ENCODE peak calls at places on chromosomes 12 and 14, in ten cellular contexts. N is GM12891; L is naive thymus-derived CD4-positive, alpha-beta T cell; T is mesothelial cell of epicardium; C is AG04450; Y is MCF 10A; H is heart right ventricle; O is CD4-positive, alpha-beta T cell; Z is astrocyte; K is memory B cell. W is an unnamed sample.

GRCh38 chr14:71668186-71668912 is 263.9 kb upstream of the RGS6 start:
- DNase-seq in N (no peak), L (no peak), T (no peak), C (no peak), Y (no peak), H (no peak), O (no peak), Z (peak; percentile 68), K (no peak), W (no peak)

GRCh38 chr14:74573421-74574091 is 38.5 kb downstream of the LTBP2 start:
- DNase-seq in N (no peak), L (no peak), T (no peak), C (no peak), Y (peak; percentile 67), H (no peak), O (no peak), Z (peak; percentile 79), K (no peak), W (no peak)

GRCh38 chr12:45914090-45914489 is 76.3 kb downstream of the SCAF11 start:
- DNase-seq in N (no peak), L (no peak), T (no peak), C (peak; percentile 59), Y (peak; percentile 41), H (no peak), O (no peak), Z (peak; percentile 77), K (no peak), W (peak; percentile 30)

GRCh38 chr14:50829472-50830043 is 1.4 kb downstream of the NIN start:
- DNase-seq in N (no peak), L (no peak), T (no peak), C (no peak), Y (no peak), H (no peak), O (no peak), Z (no peak), K (no peak), W (no peak)

GRCh38 chr12:111068281-111068680 is 147.9 kb upstream of the MYL2 start:
- DNase-seq in N (no peak), L (peak; percentile 66), T (no peak), C (no peak), Y (no peak), H (no peak), O (peak; percentile 24), Z (no peak), K (no peak), W (no peak)

GRCh38 chr12:43898474-43898873 is 62.6 kb downstream of the TMEM117 start:
- DNase-seq in N (no peak), L (no peak), T (no peak), C (no peak), Y (no peak), H (no peak), O (no peak), Z (no peak), K (no peak), W (no peak)

GRCh38 chr12:18250313-18250916 is 10.9 kb upstream of the PIK3C2G start:
- DNase-seq in N (peak; percentile 8), L (no peak), T (no peak), C (peak; percentile 37), Y (peak; percentile 73), H (peak; percentile 28), O (no peak), Z (peak; percentile 39), K (no peak), W (peak; percentile 79)

GRCh38 chr12:98373019-98373554 is 142.3 kb upstream of the TMPO start:
- DNase-seq in N (no peak), L (no peak), T (no peak), C (no peak), Y (peak; percentile 75), H (no peak), O (no peak), Z (peak; percentile 25), K (no peak), W (peak; percentile 66)

GRCh38 chr14:21734457-21735074 is 60.9 kb upstream of the OR4E1 start:
- DNase-seq in N (peak; percentile 5), L (peak; percentile 44), T (no peak), C (no peak), Y (peak; percentile 70), H (no peak), O (no peak), Z (no peak), K (no peak), W (peak; percentile 66)

GRCh38 chr12:121580959-121581680 is at the start of gene KDM2B:
- DNase-seq in N (no peak), L (peak; percentile 25), T (peak; percentile 45), C (no peak), Y (no peak), H (no peak), O (peak; percentile 23), Z (peak; percentile 50), K (no peak), W (peak; percentile 29)

GRCh38 chr12:45933504-45933903 is 56.9 kb downstream of the SCAF11 start:
- DNase-seq in N (no peak), L (no peak), T (no peak), C (no peak), Y (no peak), H (no peak), O (no peak), Z (no peak), K (no peak), W (no peak)

GRCh38 chr14:90850487-90850886 is 34.3 kb upstream of the TTC7B start:
- DNase-seq in N (no peak), L (no peak), T (no peak), C (no peak), Y (peak; percentile 58), H (peak; percentile 55), O (no peak), Z (peak; percentile 71), K (no peak), W (no peak)

GRCh38 chr12:116599285-116600122 is 40.3 kb downstream of the MAP1LC3B2 start:
- DNase-seq in N (peak; percentile 42), L (peak; percentile 23), T (peak; percentile 82), C (peak; percentile 20), Y (peak; percentile 57), H (peak; percentile 84), O (peak; percentile 48), Z (peak; percentile 60), K (peak; percentile 70), W (peak; percentile 73)

GRCh38 chr14:39988939-39989338 is 556.7 kb upstream of the FBXO33 start:
- DNase-seq in N (no peak), L (no peak), T (no peak), C (no peak), Y (peak; percentile 50), H (no peak), O (no peak), Z (peak; percentile 31), K (no peak), W (peak; percentile 54)

GRCh38 chr14:23344481-23344880 is 8.2 kb downstream of the SLC22A17 start:
- DNase-seq in N (no peak), L (no peak), T (no peak), C (no peak), Y (no peak), H (no peak), O (no peak), Z (no peak), K (no peak), W (no peak)

GRCh38 chr14:74296037-74296467 is 6.7 kb downstream of the ABCD4 start:
- DNase-seq in N (no peak), L (no peak), T (no peak), C (no peak), Y (no peak), H (no peak), O (no peak), Z (no peak), K (no peak), W (no peak)

GRCh38 chr12:43858096-43858495 is 22.2 kb downstream of the TMEM117 start:
- DNase-seq in N (no peak), L (no peak), T (no peak), C (no peak), Y (no peak), H (no peak), O (no peak), Z (no peak), K (no peak), W (no peak)

GRCh38 chr12:122336015-122336946 is 70.0 kb upstream of the VPS33A start:
- DNase-seq in N (no peak), L (no peak), T (no peak), C (no peak), Y (peak; percentile 34), H (no peak), O (peak; percentile 22), Z (no peak), K (peak; percentile 28), W (peak; percentile 72)

GRCh38 chr14:74945261-74945851 is 10.0 kb downstream of the PGF start:
- DNase-seq in N (no peak), L (no peak), T (peak; percentile 56), C (no peak), Y (peak; percentile 64), H (no peak), O (no peak), Z (no peak), K (no peak), W (peak; percentile 60)

GRCh38 chr12:42023733-42024494 is 120.8 kb downstream of the GXYLT1 start:
- DNase-seq in N (peak; percentile 18), L (peak; percentile 41), T (peak; percentile 93), C (peak; percentile 24), Y (peak; percentile 74), H (peak; percentile 67), O (peak; percentile 63), Z (peak; percentile 55), K (peak; percentile 71), W (peak; percentile 78)

GRCh38 chr14:93430319-93430801 is 379 bp upstream of the UNC79 start:
- DNase-seq in N (no peak), L (no peak), T (peak; percentile 40), C (no peak), Y (no peak), H (no peak), O (no peak), Z (peak; percentile 16), K (no peak), W (no peak)

GRCh38 chr14:58914271-58914855 is 274.1 kb upstream of the DAAM1 start:
- DNase-seq in N (no peak), L (no peak), T (no peak), C (no peak), Y (no peak), H (no peak), O (no peak), Z (no peak), K (no peak), W (no peak)

GRCh38 chr12:105469182-105469581 is 138.7 kb downstream of the C12orf75 start:
- DNase-seq in N (no peak), L (no peak), T (no peak), C (no peak), Y (no peak), H (no peak), O (no peak), Z (no peak), K (no peak), W (no peak)

GRCh38 chr12:125332900-125333299 is 267.7 kb downstream of the AACS start:
- DNase-seq in N (no peak), L (no peak), T (no peak), C (no peak), Y (no peak), H (no peak), O (no peak), Z (no peak), K (no peak), W (peak; percentile 10)

GRCh38 chr14:24062216-24062980 is 9.0 kb upstream of the CPNE6 start:
- DNase-seq in N (no peak), L (no peak), T (no peak), C (no peak), Y (no peak), H (no peak), O (no peak), Z (no peak), K (no peak), W (no peak)

GRCh38 chr12:130838284-130838950 is 633 bp downstream of the STX2 start:
- DNase-seq in N (peak; percentile 26), L (peak; percentile 14), T (peak; percentile 57), C (no peak), Y (peak; percentile 36), H (peak; percentile 21), O (peak; percentile 11), Z (peak; percentile 9), K (peak; percentile 33), W (peak; percentile 44)

GRCh38 chr12:68435816-68436215 is 103.7 kb upstream of the MDM1 start:
- DNase-seq in N (no peak), L (no peak), T (no peak), C (peak; percentile 86), Y (no peak), H (no peak), O (no peak), Z (peak; percentile 83), K (no peak), W (no peak)

GRCh38 chr14:72590577-72590976 is 303.3 kb downstream of the DPF3 start:
- DNase-seq in N (no peak), L (no peak), T (no peak), C (no peak), Y (no peak), H (no peak), O (no peak), Z (no peak), K (no peak), W (no peak)